ENCODE peak calls at places on chromosomes 16 and 17, in ten cellular contexts. O, R, D, L, U, M, B, I, X and A are unnamed samples.

GRCh38 chr16:49660647-49661046 is 195.3 kb downstream of the ZNF423 start:
- DNase-seq in O (no peak), R (no peak), D (peak), L (no peak), U (no peak), M (no peak), B (no peak), I (no peak), X (no peak), A (no peak)

GRCh38 chr17:45050680-45051059 is 762 bp downstream of the DCAKD start:
- DNase-seq in O (no peak), R (no peak), D (no peak), L (peak), U (no peak), M (no peak), B (no peak), I (peak), X (no peak), A (no peak)

GRCh38 chr17:81097134-81097942 is 62.4 kb downstream of the BAIAP2 start:
- DNase-seq in O (no peak), R (peak), D (peak), L (peak), U (peak), M (no peak), B (peak), I (peak), X (no peak), A (peak)

GRCh38 chr16:85690469-85691064 is 1.8 kb upstream of the GINS2 start:
- DNase-seq in O (no peak), R (no peak), D (peak), L (no peak), U (peak), M (no peak), B (peak), I (no peak), X (peak), A (no peak)

GRCh38 chr16:72284042-72284789 is 112.3 kb upstream of the PMFBP1 start:
- DNase-seq in O (no peak), R (no peak), D (no peak), L (no peak), U (no peak), M (no peak), B (no peak), I (no peak), X (no peak), A (no peak)

GRCh38 chr17:27438631-27439030 is 17.6 kb upstream of the KSR1 start:
- DNase-seq in O (no peak), R (no peak), D (no peak), L (no peak), U (no peak), M (no peak), B (peak), I (no peak), X (no peak), A (no peak)

GRCh38 chr17:41689497-41690299 is 1.0 kb downstream of the EIF1 start:
- DNase-seq in O (no peak), R (no peak), D (peak), L (peak), U (peak), M (peak), B (peak), I (peak), X (peak), A (no peak)

GRCh38 chr17:9790889-9791876 is at the start of gene DHRS7C:
- DNase-seq in O (no peak), R (peak), D (no peak), L (no peak), U (no peak), M (no peak), B (peak), I (no peak), X (no peak), A (no peak)

GRCh38 chr17:79355186-79355585 is 255.7 kb downstream of the RBFOX3 start:
- DNase-seq in O (no peak), R (no peak), D (no peak), L (no peak), U (no peak), M (no peak), B (no peak), I (no peak), X (peak), A (no peak)

GRCh38 chr17:2701996-2702741 is 9.4 kb downstream of the CLUH start:
- DNase-seq in O (no peak), R (peak), D (no peak), L (no peak), U (no peak), M (no peak), B (peak), I (peak), X (no peak), A (peak)

GRCh38 chr17:60163108-60163784 is 13.5 kb downstream of the CA4 start:
- DNase-seq in O (no peak), R (peak), D (no peak), L (no peak), U (no peak), M (no peak), B (no peak), I (no peak), X (no peak), A (no peak)

GRCh38 chr16:30786115-30786935 is 680 bp downstream of the ZNF629 start:
- DNase-seq in O (no peak), R (no peak), D (peak), L (no peak), U (peak), M (no peak), B (no peak), I (peak), X (peak), A (no peak)

GRCh38 chr17:4072487-4073157 is 70.2 kb downstream of the ZZEF1 start:
- DNase-seq in O (no peak), R (no peak), D (no peak), L (no peak), U (no peak), M (no peak), B (no peak), I (no peak), X (no peak), A (no peak)

GRCh38 chr17:74812109-74812864 is 36.1 kb upstream of the NAT9 start:
- DNase-seq in O (no peak), R (peak), D (no peak), L (no peak), U (no peak), M (no peak), B (no peak), I (no peak), X (no peak), A (no peak)